ENCODE peak calls at places on chromosome 3, in eight cellular contexts. One of them, this sample, is unnamed. For H3K4me1 and H3K36me3, the result is how much of the 10 kb centered on the place peaks cover.

GRCh38 chr3:61935819-61936218 is 374.4 kb downstream of the PTPRG start:
- DNase-seq in lower lobe of right lung: no peak
- DNase-seq in endodermal cell: no peak
- DNase-seq in heart right ventricle: no peak
- DNase-seq in heart left ventricle: no peak
- DNase-seq in suprapubic skin: no peak
- DNase-seq in PC-3: no peak
- DNase-seq in GM23338: no peak
- DNase-seq in this sample: peak

GRCh38 chr3:123660276-123660675 is 75.4 kb upstream of the HACD2 start:
- DNase-seq in suprapubic skin: no peak
- DNase-seq in heart right ventricle: no peak
- DNase-seq in heart left ventricle: no peak
- DNase-seq in endodermal cell: no peak
- DNase-seq in lower lobe of right lung: no peak
- DNase-seq in PC-3: no peak
- DNase-seq in GM23338: no peak
- DNase-seq in this sample: no peak

GRCh38 chr3:172201136-172201989 is 162.0 kb downstream of the FNDC3B start:
- DNase-seq in heart left ventricle: peak
- DNase-seq in suprapubic skin: peak
- DNase-seq in endodermal cell: no peak
- DNase-seq in GM23338: no peak
- DNase-seq in lower lobe of right lung: peak
- DNase-seq in PC-3: no peak
- DNase-seq in heart right ventricle: peak
- DNase-seq in this sample: no peak

GRCh38 chr3:27509376-27509775 is 25.2 kb upstream of the SLC4A7 start:
- DNase-seq in endodermal cell: no peak
- DNase-seq in heart right ventricle: no peak
- DNase-seq in heart left ventricle: no peak
- DNase-seq in suprapubic skin: no peak
- DNase-seq in GM23338: no peak
- DNase-seq in lower lobe of right lung: no peak
- DNase-seq in PC-3: no peak
- DNase-seq in this sample: no peak

GRCh38 chr3:46848271-46849097 is 14.8 kb downstream of the MYL3 start:
- DNase-seq in endodermal cell: peak
- DNase-seq in lower lobe of right lung: no peak
- DNase-seq in GM23338: peak
- DNase-seq in suprapubic skin: peak
- DNase-seq in heart left ventricle: peak
- DNase-seq in heart right ventricle: no peak
- DNase-seq in PC-3: peak
- DNase-seq in this sample: no peak

GRCh38 chr3:30768703-30769550 is 125.5 kb downstream of the GADL1 start:
- DNase-seq in heart right ventricle: peak
- DNase-seq in GM23338: peak
- DNase-seq in lower lobe of right lung: peak
- DNase-seq in endodermal cell: peak
- DNase-seq in heart left ventricle: peak
- DNase-seq in suprapubic skin: no peak
- DNase-seq in PC-3: peak
- DNase-seq in this sample: no peak

GRCh38 chr3:141875893-141876380 is 506 bp upstream of the ATP1B3 start:
- DNase-seq in suprapubic skin: peak
- DNase-seq in heart right ventricle: peak
- DNase-seq in heart left ventricle: peak
- DNase-seq in GM23338: peak
- DNase-seq in PC-3: no peak
- DNase-seq in lower lobe of right lung: peak
- DNase-seq in endodermal cell: peak
- DNase-seq in this sample: peak

GRCh38 chr3:106806964-106807363 is 570.3 kb upstream of the CCDC54 start:
- DNase-seq in endodermal cell: no peak
- DNase-seq in heart right ventricle: no peak
- DNase-seq in heart left ventricle: no peak
- DNase-seq in GM23338: no peak
- DNase-seq in PC-3: no peak
- DNase-seq in lower lobe of right lung: no peak
- DNase-seq in suprapubic skin: no peak
- DNase-seq in this sample: no peak

GRCh38 chr3:144053121-144053520 is 81.5 kb downstream of the DIPK2A start:
- DNase-seq in heart left ventricle: no peak
- DNase-seq in endodermal cell: no peak
- DNase-seq in lower lobe of right lung: no peak
- DNase-seq in GM23338: no peak
- DNase-seq in PC-3: peak
- DNase-seq in suprapubic skin: no peak
- DNase-seq in heart right ventricle: no peak
- DNase-seq in this sample: no peak

GRCh38 chr3:107684431-107684925 is 161.7 kb downstream of the BBX start:
- DNase-seq in suprapubic skin: no peak
- DNase-seq in lower lobe of right lung: no peak
- DNase-seq in endodermal cell: peak
- DNase-seq in GM23338: peak
- DNase-seq in heart right ventricle: no peak
- DNase-seq in heart left ventricle: no peak
- DNase-seq in PC-3: no peak
- DNase-seq in this sample: no peak

GRCh38 chr3:14273886-14274517 is 95.4 kb downstream of the LSM3 start:
- DNase-seq in suprapubic skin: no peak
- DNase-seq in endodermal cell: peak
- DNase-seq in lower lobe of right lung: no peak
- DNase-seq in GM23338: no peak
- DNase-seq in heart right ventricle: no peak
- DNase-seq in heart left ventricle: no peak
- DNase-seq in PC-3: peak
- DNase-seq in this sample: no peak

GRCh38 chr3:142566096-142566495 is 12.4 kb downstream of the ATR start:
- DNase-seq in heart right ventricle: no peak
- DNase-seq in suprapubic skin: no peak
- DNase-seq in heart left ventricle: no peak
- DNase-seq in lower lobe of right lung: no peak
- DNase-seq in endodermal cell: no peak
- DNase-seq in PC-3: no peak
- DNase-seq in GM23338: no peak
- DNase-seq in this sample: no peak

GRCh38 chr3:122794779-122795673 is at the start of gene SLC49A4:
- DNase-seq in GM23338: peak
- DNase-seq in endodermal cell: peak
- DNase-seq in lower lobe of right lung: peak
- DNase-seq in heart left ventricle: peak
- DNase-seq in PC-3: peak
- DNase-seq in heart right ventricle: peak
- DNase-seq in suprapubic skin: peak
- DNase-seq in this sample: no peak

GRCh38 chr3:194320100-194320499 is 31.0 kb downstream of the CPN2 start:
- DNase-seq in heart right ventricle: no peak
- DNase-seq in suprapubic skin: no peak
- DNase-seq in PC-3: no peak
- DNase-seq in endodermal cell: no peak
- DNase-seq in heart left ventricle: no peak
- DNase-seq in GM23338: no peak
- DNase-seq in lower lobe of right lung: no peak
- DNase-seq in this sample: no peak

GRCh38 chr3:194322701-194323174 is 28.4 kb downstream of the CPN2 start:
- DNase-seq in heart left ventricle: no peak
- DNase-seq in lower lobe of right lung: no peak
- DNase-seq in suprapubic skin: no peak
- DNase-seq in PC-3: peak
- DNase-seq in endodermal cell: no peak
- DNase-seq in GM23338: no peak
- DNase-seq in heart right ventricle: no peak
- DNase-seq in this sample: no peak

GRCh38 chr3:194323785-194324735 is 27.1 kb downstream of the CPN2 start:
- DNase-seq in GM23338: peak
- DNase-seq in endodermal cell: no peak
- DNase-seq in heart left ventricle: peak
- DNase-seq in lower lobe of right lung: no peak
- DNase-seq in heart right ventricle: peak
- DNase-seq in suprapubic skin: no peak
- DNase-seq in PC-3: peak
- DNase-seq in this sample: peak

GRCh38 chr3:194320744-194321243 is 30.3 kb downstream of the CPN2 start:
- DNase-seq in heart right ventricle: no peak
- DNase-seq in endodermal cell: no peak
- DNase-seq in GM23338: no peak
- DNase-seq in suprapubic skin: no peak
- DNase-seq in heart left ventricle: no peak
- DNase-seq in PC-3: no peak
- DNase-seq in lower lobe of right lung: no peak
- DNase-seq in this sample: no peak

DNA sequence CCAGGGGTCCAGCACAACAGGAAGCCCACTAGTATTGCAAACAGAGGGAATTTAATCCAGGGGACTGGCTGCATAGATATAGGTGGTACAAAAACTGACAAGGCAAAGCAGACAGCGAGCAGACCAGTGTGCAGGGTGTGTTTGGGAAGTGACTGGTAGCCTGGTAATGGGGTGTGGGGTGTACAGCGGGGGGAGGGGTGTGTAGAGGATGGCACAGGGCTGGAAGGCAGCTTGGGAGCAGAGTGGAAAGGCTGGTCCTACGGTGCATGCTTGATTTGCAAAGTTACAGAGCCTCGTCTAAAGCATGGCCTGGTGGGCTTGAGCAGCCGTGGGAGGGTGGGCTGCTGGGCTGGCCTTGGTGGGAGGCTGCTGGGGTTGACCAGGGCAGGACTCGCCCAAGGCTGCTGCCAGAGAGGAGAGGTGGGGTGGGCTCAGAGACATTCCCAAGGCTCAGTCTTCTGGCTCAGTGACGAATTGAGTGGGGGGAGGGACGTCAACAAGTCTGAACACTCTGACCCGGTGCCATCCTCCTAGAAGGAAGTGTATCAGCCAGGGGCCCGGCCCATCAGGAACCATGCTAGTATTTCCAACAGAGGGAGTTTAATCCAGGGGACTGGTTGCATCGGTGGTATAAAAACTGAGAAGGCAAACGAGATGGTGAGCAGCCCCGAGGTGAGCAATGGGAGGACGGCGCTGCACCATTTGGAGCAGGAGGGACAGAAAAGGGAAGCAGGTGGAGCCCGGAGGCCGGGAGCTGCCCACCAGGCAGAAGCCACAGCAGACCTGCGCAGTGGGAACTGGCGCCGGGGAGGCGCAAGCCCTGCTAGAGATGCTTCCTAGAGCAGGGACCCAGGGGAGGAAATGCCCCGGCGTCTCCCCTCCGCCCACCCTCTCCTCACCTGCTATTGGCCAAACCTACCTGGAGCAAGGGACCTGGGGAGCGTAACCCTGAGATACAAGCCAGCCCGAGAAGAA is 29.2 kb downstream of the CPN2 start:
- DNase-seq in lower lobe of right lung: no peak
- DNase-seq in heart right ventricle: no peak
- DNase-seq in GM23338: no peak
- DNase-seq in suprapubic skin: no peak
- DNase-seq in endodermal cell: no peak
- DNase-seq in PC-3: peak
- DNase-seq in heart left ventricle: no peak
- DNase-seq in this sample: no peak
- TF ChIP-seq CTCF in lower lobe of right lung: no peak
- TF ChIP-seq CTCF in heart right ventricle: no peak
- TF ChIP-seq CTCF in GM23338: no peak
- TF ChIP-seq CTCF in suprapubic skin: no peak
- TF ChIP-seq CTCF in endodermal cell: no peak
- TF ChIP-seq CTCF in PC-3: no peak
- TF ChIP-seq CTCF in heart left ventricle: no peak
- TF ChIP-seq CTCF in this sample: no peak

GRCh38 chr3:152308475-152308844 is 39.7 kb downstream of the MBNL1 start:
- DNase-seq in PC-3: no peak
- DNase-seq in lower lobe of right lung: no peak
- DNase-seq in endodermal cell: no peak
- DNase-seq in heart right ventricle: no peak
- DNase-seq in GM23338: no peak
- DNase-seq in suprapubic skin: no peak
- DNase-seq in heart left ventricle: no peak
- DNase-seq in this sample: no peak
- H3K4me1 ChIP-seq in PC-3: half or more
- H3K4me1 ChIP-seq in lower lobe of right lung: half or more
- H3K4me1 ChIP-seq in endodermal cell: under half
- H3K4me1 ChIP-seq in heart right ventricle: under half
- H3K4me1 ChIP-seq in GM23338: under half
- H3K4me1 ChIP-seq in suprapubic skin: half or more
- H3K4me1 ChIP-seq in heart left ventricle: half or more
- H3K4me1 ChIP-seq in this sample: half or more

GRCh38 chr3:52912885-52913731 is 15.8 kb upstream of the STIMATE start:
- DNase-seq in PC-3: no peak
- DNase-seq in endodermal cell: no peak
- DNase-seq in heart left ventricle: no peak
- DNase-seq in GM23338: no peak
- DNase-seq in suprapubic skin: no peak
- DNase-seq in heart right ventricle: no peak
- DNase-seq in lower lobe of right lung: no peak
- DNase-seq in this sample: no peak

GRCh38 chr3:52915245-52915772 is 18.0 kb upstream of the STIMATE start:
- DNase-seq in endodermal cell: no peak
- DNase-seq in heart right ventricle: no peak
- DNase-seq in heart left ventricle: no peak
- DNase-seq in PC-3: no peak
- DNase-seq in lower lobe of right lung: no peak
- DNase-seq in suprapubic skin: no peak
- DNase-seq in GM23338: no peak
- DNase-seq in this sample: no peak

GRCh38 chr3:52920872-52921271 is 23.5 kb upstream of the STIMATE start:
- DNase-seq in GM23338: no peak
- DNase-seq in PC-3: no peak
- DNase-seq in lower lobe of right lung: no peak
- DNase-seq in endodermal cell: no peak
- DNase-seq in heart left ventricle: no peak
- DNase-seq in suprapubic skin: no peak
- DNase-seq in heart right ventricle: no peak
- DNase-seq in this sample: no peak

GRCh38 chr3:52917044-52917443 is 19.7 kb upstream of the STIMATE start:
- DNase-seq in lower lobe of right lung: no peak
- DNase-seq in heart right ventricle: no peak
- DNase-seq in heart left ventricle: no peak
- DNase-seq in endodermal cell: no peak
- DNase-seq in suprapubic skin: no peak
- DNase-seq in PC-3: no peak
- DNase-seq in GM23338: no peak
- DNase-seq in this sample: no peak
- H3K36me3 ChIP-seq in lower lobe of right lung: half or more
- H3K36me3 ChIP-seq in heart right ventricle: under half
- H3K36me3 ChIP-seq in heart left ventricle: under half
- H3K36me3 ChIP-seq in endodermal cell: under half
- H3K36me3 ChIP-seq in suprapubic skin: half or more
- H3K36me3 ChIP-seq in PC-3: under half
- H3K36me3 ChIP-seq in GM23338: under half
- H3K36me3 ChIP-seq in this sample: half or more

DNA sequence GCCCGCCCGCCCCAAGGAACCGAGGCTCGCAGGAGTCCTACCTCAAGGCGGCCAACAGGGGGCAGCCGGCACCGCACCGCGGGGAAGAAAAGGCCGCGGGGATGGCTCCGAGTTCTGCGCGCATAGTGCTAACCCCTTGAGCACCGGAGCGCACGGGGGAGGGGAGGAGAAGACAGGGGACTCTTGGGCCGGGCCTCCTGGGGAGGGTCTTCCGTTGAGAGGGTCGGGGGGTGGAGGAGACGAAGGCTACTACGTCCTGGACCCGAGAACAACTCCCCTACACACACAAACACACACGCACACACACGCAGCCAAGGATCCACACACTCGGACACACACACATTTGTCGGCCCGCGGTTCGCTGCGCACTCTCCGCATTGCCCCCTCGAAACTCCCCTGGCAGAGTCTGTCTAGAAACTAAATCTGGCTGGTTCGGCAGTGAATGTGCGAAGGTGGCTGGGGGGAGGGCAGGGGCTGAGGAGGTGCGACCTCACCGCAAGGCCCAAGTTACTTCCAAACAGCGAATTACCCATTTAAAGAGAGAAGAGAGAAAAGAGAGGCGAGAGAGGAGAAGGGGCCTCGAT is 1.8 kb downstream of the WNT5A start:
- DNase-seq in endodermal cell: peak
- DNase-seq in heart left ventricle: peak
- DNase-seq in lower lobe of right lung: peak
- DNase-seq in heart right ventricle: peak
- DNase-seq in PC-3: peak
- DNase-seq in suprapubic skin: no peak
- DNase-seq in GM23338: peak
- DNase-seq in this sample: no peak
- TF ChIP-seq CTCF in endodermal cell: peak
- TF ChIP-seq CTCF in heart left ventricle: peak
- TF ChIP-seq CTCF in lower lobe of right lung: peak
- TF ChIP-seq CTCF in heart right ventricle: peak
- TF ChIP-seq CTCF in PC-3: peak
- TF ChIP-seq CTCF in suprapubic skin: peak
- TF ChIP-seq CTCF in GM23338: peak
- TF ChIP-seq CTCF in this sample: no peak